ENCODE peak calls at places on chromosomes 12 and 14, in six cellular contexts. P, L, S, M, B and R are unnamed samples.

GRCh38 chr12:78101181-78101876 is 270.6 kb downstream of the NAV3 start:
- DNase-seq in L (no peak), S (no peak), P (no peak), B (no peak), M (no peak), R (no peak)

GRCh38 chr12:131042848-131043245 is 89.1 kb downstream of the ADGRD1 start:
- DNase-seq in M (peak; percentile 33), L (no peak), B (no peak), S (no peak), P (no peak), R (no peak)

GRCh38 chr14:57982161-57982560 is 116.3 kb upstream of the SLC35F4 start:
- DNase-seq in L (no peak), P (no peak), S (no peak), M (no peak), B (no peak), R (no peak)

GRCh38 chr14:103535081-103535890 is 6.3 kb downstream of the TRMT61A start:
- DNase-seq in L (no peak), B (no peak), S (no peak), M (no peak), P (no peak), R (no peak)

GRCh38 chr12:85688837-85689236 is 147.4 kb downstream of the RASSF9 start:
- DNase-seq in S (no peak), L (no peak), P (peak; percentile 7), B (no peak), M (no peak), R (no peak)

GRCh38 chr12:7512528-7512927 is 9.0 kb upstream of the CD163 start:
- DNase-seq in S (no peak), B (peak; percentile 64), M (peak; percentile 80), P (peak; percentile 20), L (no peak), R (no peak)

GRCh38 chr12:47188576-47189441 is 109.0 kb upstream of the AMIGO2 start:
- DNase-seq in S (no peak), L (no peak), P (peak; percentile 88), B (no peak), M (no peak), R (no peak)

GRCh38 chr12:52524898-52525591 is 4.9 kb upstream of the KRT5 start:
- DNase-seq in L (no peak), B (no peak), S (no peak), M (no peak), P (no peak), R (peak; percentile 27)

GRCh38 chr12:82650627-82651337 is 35.9 kb upstream of the TMTC2 start:
- DNase-seq in P (peak; percentile 46), B (no peak), S (peak; percentile 48), L (no peak), M (no peak), R (no peak)

GRCh38 chr14:74950795-74951442 is 4.5 kb downstream of the PGF start:
- DNase-seq in P (no peak), L (no peak), B (no peak), M (no peak), S (peak; percentile 36), R (no peak)

GRCh38 chr14:81169711-81170103 is 51.1 kb downstream of the GTF2A1 start:
- DNase-seq in S (peak; percentile 58), M (peak; percentile 81), B (peak; percentile 78), P (peak; percentile 31), L (no peak), R (peak; percentile 77)

GRCh38 chr12:464484-465267 is 4.9 kb downstream of the B4GALNT3 start:
- DNase-seq in S (peak; percentile 71), B (no peak), L (no peak), M (no peak), P (no peak), R (no peak)

GRCh38 chr14:75430526-75430925 is 2.7 kb downstream of the JDP2 start:
- DNase-seq in M (no peak), P (peak; percentile 75), L (no peak), S (peak; percentile 47), B (no peak), R (no peak)

GRCh38 chr14:59463773-59464650 is 1.2 kb downstream of the GPR135 start:
- DNase-seq in P (peak; percentile 51), S (no peak), M (peak; percentile 56), B (no peak), L (peak; percentile 21), R (no peak)

GRCh38 chr14:99725774-99726537 is 41.9 kb downstream of the CYP46A1 start:
- DNase-seq in M (no peak), L (peak; percentile 8), B (no peak), S (no peak), P (no peak), R (peak; percentile 8)

GRCh38 chr14:62117010-62117717 is 354.9 kb downstream of the SNAPC1 start:
- DNase-seq in M (peak; percentile 74), B (peak; percentile 50), L (peak; percentile 72), S (peak; percentile 48), P (peak; percentile 33), R (peak; percentile 57)

GRCh38 chr14:51534623-51535022 is 117.1 kb upstream of the FRMD6 start:
- DNase-seq in S (no peak), M (peak; percentile 86), B (no peak), L (peak; percentile 13), P (peak; percentile 31), R (no peak)

GRCh38 chr12:52561880-52562449 is 9.0 kb upstream of the KRT71 start:
- DNase-seq in L (no peak), M (no peak), S (no peak), P (no peak), B (peak; percentile 39), R (no peak)

GRCh38 chr12:15423629-15424028 is 101.3 kb downstream of the PTPRO start:
- DNase-seq in P (no peak), S (no peak), B (no peak), L (no peak), M (no peak), R (no peak)

GRCh38 chr12:54689034-54689372 is 40.8 kb upstream of the DCD start:
- DNase-seq in L (no peak), P (no peak), M (no peak), B (no peak), S (no peak), R (no peak)

GRCh38 chr14:36952702-36953101 is 219.7 kb downstream of the SLC25A21 start:
- DNase-seq in P (no peak), S (no peak), L (no peak), M (no peak), B (no peak), R (no peak)

GRCh38 chr14:36950812-36951211 is 221.6 kb downstream of the SLC25A21 start:
- DNase-seq in B (no peak), S (no peak), P (no peak), L (no peak), M (no peak), R (no peak)

GRCh38 chr14:36951380-36951911 is 221.0 kb downstream of the SLC25A21 start:
- DNase-seq in P (no peak), S (no peak), M (no peak), B (no peak), L (no peak), R (no peak)

GRCh38 chr14:36955376-36955775 is 217.0 kb downstream of the SLC25A21 start:
- DNase-seq in M (no peak), P (no peak), S (no peak), L (no peak), B (no peak), R (no peak)

GRCh38 chr14:36955967-36956366 is 216.4 kb downstream of the SLC25A21 start:
- DNase-seq in B (no peak), P (no peak), L (no peak), M (no peak), S (no peak), R (no peak)
- TF ChIP-seq CTCF in B (no peak), P (no peak), L (no peak), M (no peak), S (no peak), R (no peak)

DNA sequence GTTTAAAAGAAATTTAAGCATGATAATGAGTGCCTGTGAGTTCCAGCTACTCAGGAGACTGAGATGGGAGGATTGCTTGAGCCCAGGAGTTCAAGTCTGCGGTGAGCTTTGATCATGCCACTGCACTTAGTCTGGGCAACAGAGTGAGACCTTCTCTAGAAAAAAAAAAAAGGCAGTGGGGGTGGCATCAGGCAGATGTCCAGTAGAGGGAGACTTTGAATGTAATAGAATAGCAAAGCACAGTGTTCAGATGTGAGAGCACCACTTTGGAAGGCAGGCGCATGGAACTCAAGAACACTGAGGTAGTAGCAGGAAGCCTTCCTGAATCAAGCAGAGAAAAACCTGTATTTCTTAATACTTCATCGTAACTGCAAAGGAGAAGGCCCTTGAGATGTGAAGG is 394.5 kb upstream of the GARIN6 start:
- DNase-seq in L (no peak), P (no peak), S (no peak), B (no peak), M (no peak), R (no peak)
- TF ChIP-seq CTCF in L (peak; percentile 37), P (no peak), S (no peak), B (no peak), M (no peak), R (no peak)

DNA sequence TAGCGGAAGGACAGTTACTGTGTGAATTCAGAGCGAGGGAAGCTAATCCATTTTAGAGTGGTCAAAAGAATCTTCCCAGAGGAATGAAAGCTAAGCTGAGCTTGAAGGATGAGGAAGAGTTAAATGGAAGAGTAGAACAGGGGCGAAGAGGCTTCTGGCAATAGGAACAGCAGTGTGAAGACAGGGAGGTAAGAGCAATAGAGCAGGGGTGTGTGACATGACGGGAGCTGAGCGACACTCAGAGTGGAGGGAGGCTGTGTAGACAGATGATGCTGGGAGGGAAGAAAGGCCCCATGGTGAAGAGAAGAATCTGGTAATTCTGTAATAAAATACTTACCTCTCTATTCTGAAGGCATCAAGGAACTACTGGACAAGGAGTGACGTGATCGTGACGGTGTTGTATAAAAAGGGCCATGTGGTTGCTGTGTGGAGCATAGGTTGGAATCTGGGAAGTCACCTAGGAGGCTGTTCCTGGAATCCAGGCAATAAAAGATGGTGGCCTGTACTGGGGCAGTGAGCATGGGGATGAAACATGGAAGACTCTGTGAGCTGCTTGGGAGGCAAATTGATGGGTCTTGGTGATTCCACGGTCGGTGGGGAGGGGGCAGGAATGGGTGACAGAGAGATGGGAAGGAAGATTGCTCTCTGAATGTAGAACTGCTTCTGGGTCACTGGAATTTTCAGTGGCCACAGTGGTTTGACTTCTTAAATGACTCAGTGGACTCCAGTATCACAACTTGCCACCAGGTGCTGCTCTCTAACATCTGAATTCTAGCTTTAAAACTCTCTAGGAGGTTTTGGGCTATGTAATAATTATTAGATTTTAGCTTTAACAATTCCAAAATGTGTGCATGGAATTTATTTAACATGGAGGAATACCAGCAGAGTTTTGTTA is 164.1 kb downstream of the ATP23 start:
- DNase-seq in M (no peak), S (no peak), P (peak; percentile 24), B (no peak), L (no peak), R (no peak)
- TF ChIP-seq CTCF in M (no peak), S (no peak), P (peak; percentile 37), B (no peak), L (peak; percentile 34), R (no peak)

GRCh38 chr12:55705802-55706402 is 1.8 kb downstream of the ITGA7 start:
- DNase-seq in S (no peak), B (no peak), L (no peak), P (no peak), M (no peak), R (no peak)
- TF ChIP-seq CTCF in S (no peak), B (no peak), L (peak; percentile 40), P (peak; percentile 43), M (no peak), R (no peak)

GRCh38 chr14:33680873-33681272 is 270.0 kb downstream of the EGLN3 start:
- DNase-seq in B (no peak), M (no peak), S (no peak), P (no peak), L (no peak), R (no peak)
- TF ChIP-seq CTCF in B (no peak), M (no peak), S (no peak), P (no peak), L (no peak), R (no peak)

GRCh38 chr12:89707992-89708792 is 446 bp downstream of the ATP2B1 start:
- DNase-seq in L (peak; percentile 21), M (peak; percentile 71), B (peak; percentile 62), P (peak; percentile 19), S (peak; percentile 36), R (peak; percentile 82)
- TF ChIP-seq CTCF in L (peak; percentile 21), M (no peak), B (no peak), P (peak; percentile 7), S (no peak), R (no peak)